ENCODE peak calls at places on chromosomes 2 and 18, in ten cellular contexts. H, K, U, Q, A, R, E, P, G and M are unnamed samples.

GRCh38 chr18:63154350-63155152 is 165.0 kb downstream of the BCL2 start:
- DNase-seq in A (no peak), K (no peak), E (no peak), P (no peak), R (no peak), H (no peak), Q (no peak), U (no peak), G (no peak), M (no peak)

GRCh38 chr2:169509230-169509917 is at the start of gene KLHL41:
- DNase-seq in R (peak; percentile 20), P (no peak), Q (peak; percentile 20), E (no peak), U (peak; percentile 50), H (no peak), G (no peak), A (no peak), K (no peak), M (no peak)

GRCh38 chr2:2057125-2057721 is 273.9 kb downstream of the MYT1L start:
- DNase-seq in A (no peak), E (peak; percentile 94), H (peak; percentile 34), P (no peak), R (peak; percentile 55), G (peak; percentile 18), U (no peak), K (peak; percentile 75), Q (no peak), M (no peak)

GRCh38 chr2:215363461-215364156 is 51.8 kb downstream of the ATIC start:
- DNase-seq in R (peak; percentile 36), H (no peak), G (no peak), E (no peak), U (peak; percentile 33), P (no peak), Q (peak; percentile 29), K (no peak), A (no peak), M (no peak)

GRCh38 chr18:50656396-50656795 is 96.5 kb downstream of the MAPK4 start:
- DNase-seq in K (no peak), Q (no peak), E (no peak), P (no peak), U (no peak), R (no peak), A (no peak), G (no peak), H (no peak), M (no peak)

GRCh38 chr18:59748628-59749360 is 51.6 kb upstream of the CCBE1 start:
- DNase-seq in Q (peak; percentile 76), E (no peak), P (peak; percentile 79), A (no peak), R (peak; percentile 76), H (no peak), U (peak; percentile 93), K (no peak), G (no peak), M (no peak)

GRCh38 chr2:119531292-119531691 is 7.0 kb upstream of the SCTR start:
- DNase-seq in K (no peak), E (no peak), A (no peak), U (no peak), H (no peak), R (peak; percentile 16), G (no peak), Q (no peak), P (no peak), M (no peak)

GRCh38 chr2:216636570-216637450 is 3.6 kb downstream of the IGFBP2 start:
- DNase-seq in A (peak; percentile 70), H (no peak), P (no peak), E (peak; percentile 37), G (no peak), K (peak; percentile 55), Q (peak; percentile 88), R (no peak), U (peak; percentile 37), M (no peak)

GRCh38 chr2:46954951-46955571 is 39.5 kb upstream of the MCFD2 start:
- DNase-seq in K (peak; percentile 48), P (peak; percentile 70), H (no peak), G (no peak), R (peak; percentile 89), Q (peak; percentile 51), A (no peak), E (no peak), U (peak; percentile 93), M (no peak)

GRCh38 chr2:54271843-54272600 is 16.0 kb upstream of the TSPYL6 start:
- DNase-seq in U (no peak), R (no peak), P (no peak), Q (no peak), K (no peak), E (peak; percentile 2), A (no peak), H (no peak), G (peak; percentile 57), M (peak; percentile 27)

DNA sequence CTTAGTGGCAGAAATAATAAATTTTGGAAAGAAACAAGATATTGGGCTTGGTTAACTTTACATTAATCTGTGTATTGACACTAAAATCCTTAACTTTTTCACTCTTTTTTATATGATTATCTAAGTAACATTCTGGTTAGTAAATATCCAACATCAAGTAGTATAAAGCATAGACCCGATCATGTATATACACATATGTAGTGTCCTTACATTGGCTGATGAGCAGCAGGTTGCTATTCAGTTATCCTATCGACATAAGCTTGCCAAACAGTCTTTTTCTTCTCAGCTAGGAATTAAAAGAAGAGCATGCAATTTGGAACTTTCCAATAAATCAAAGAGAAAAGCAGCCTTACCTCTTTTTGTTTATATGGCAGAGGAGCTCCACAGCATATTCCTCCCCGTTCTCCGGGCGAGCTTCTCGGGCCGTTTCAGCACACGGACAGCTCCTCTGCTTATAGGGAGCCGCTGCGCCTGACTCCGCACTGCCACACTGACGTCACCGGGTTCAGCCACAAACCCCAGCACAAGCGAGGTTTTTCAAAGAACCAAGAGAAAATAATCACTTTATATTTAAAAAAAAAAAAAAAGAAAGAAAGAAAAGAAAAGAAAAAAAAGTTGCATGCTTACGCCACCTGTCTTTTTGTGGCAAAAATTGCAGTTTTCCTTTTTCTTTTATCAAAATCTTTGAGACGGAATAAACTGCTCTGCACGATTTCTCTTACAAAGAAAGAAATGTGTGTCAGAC is at the start of gene SCG2:
- DNase-seq in Q (peak; percentile 64), A (peak; percentile 80), K (peak; percentile 78), G (peak; percentile 42), E (peak; percentile 71), P (peak; percentile 69), H (no peak), R (peak; percentile 95), U (peak; percentile 96), M (peak; percentile 38)
- TF ChIP-seq CTCF in Q (no peak), A (peak; percentile 60), K (no peak), G (no peak), E (peak; percentile 48), P (peak; percentile 45), H (no peak), R (peak; percentile 43), U (peak; percentile 42), M (peak; percentile 15)

GRCh38 chr2:55617160-55618024 is at the start of gene PPP4R3B:
- DNase-seq in H (peak; percentile 96), E (peak; percentile 98), Q (peak; percentile 100), U (peak; percentile 100), A (peak; percentile 93), G (peak; percentile 100), P (peak; percentile 99), R (peak; percentile 100), K (peak; percentile 100), M (peak; percentile 97)
- TF ChIP-seq CTCF in H (peak; percentile 21), E (no peak), Q (peak; percentile 17), U (peak; percentile 37), A (peak; percentile 32), G (no peak), P (peak; percentile 58), R (peak; percentile 33), K (peak; percentile 42), M (peak; percentile 21)

GRCh38 chr18:58067611-58068010 is 23.6 kb downstream of the NEDD4L start:
- DNase-seq in H (no peak), Q (no peak), A (no peak), P (no peak), G (no peak), E (no peak), R (no peak), K (no peak), U (no peak), M (no peak)
- TF ChIP-seq CTCF in H (no peak), Q (no peak), A (no peak), P (no peak), G (no peak), E (no peak), R (no peak), K (peak; percentile 24), U (no peak), M (no peak)

GRCh38 chr2:198966269-198966668 is 491.5 kb downstream of the SATB2 start:
- DNase-seq in H (no peak), R (no peak), U (no peak), Q (peak; percentile 11), P (no peak), K (no peak), A (no peak), G (no peak), E (no peak), M (no peak)

GRCh38 chr2:198957183-198957582 is 500.6 kb downstream of the SATB2 start:
- DNase-seq in G (no peak), Q (no peak), A (no peak), R (no peak), H (no peak), K (no peak), U (no peak), P (no peak), E (no peak), M (no peak)

GRCh38 chr2:198961555-198961954 is 496.2 kb downstream of the SATB2 start:
- DNase-seq in U (no peak), H (no peak), G (no peak), K (no peak), Q (no peak), A (no peak), P (no peak), E (no peak), R (no peak), M (no peak)
- TF ChIP-seq CTCF in U (no peak), H (no peak), G (no peak), K (peak; percentile 48), Q (no peak), A (no peak), P (no peak), E (no peak), R (no peak), M (no peak)